ENCODE peak calls at places on chromosome 20, in four cellular contexts. One of them, this sample, is unnamed.

GRCh38 chr20:19211661-19212523 is 550 bp upstream of the SLC24A3 start:
- DNase-seq in SK-N-SH: peak; percentile 30
- DNase-seq in GM12878: no peak
- DNase-seq in HepG2: no peak
- DNase-seq in this sample: no peak

GRCh38 chr20:15895126-15895525 is 678.1 kb downstream of the KIF16B start:
- DNase-seq in SK-N-SH: no peak
- DNase-seq in GM12878: no peak
- DNase-seq in HepG2: no peak
- DNase-seq in this sample: no peak

GRCh38 chr20:21607971-21608735 is 94.3 kb upstream of the NKX2-2 start:
- DNase-seq in SK-N-SH: peak; percentile 28
- DNase-seq in GM12878: no peak
- DNase-seq in HepG2: no peak
- DNase-seq in this sample: no peak

GRCh38 chr20:44719841-44720240 is 4.7 kb downstream of the CCN5 start:
- DNase-seq in SK-N-SH: no peak
- DNase-seq in GM12878: no peak
- DNase-seq in HepG2: no peak
- DNase-seq in this sample: no peak

GRCh38 chr20:16351415-16351814 is 221.8 kb downstream of the KIF16B start:
- DNase-seq in SK-N-SH: peak; percentile 11
- DNase-seq in GM12878: no peak
- DNase-seq in HepG2: no peak
- DNase-seq in this sample: no peak

GRCh38 chr20:14282140-14282539 is 55.3 kb downstream of the FLRT3 start:
- DNase-seq in SK-N-SH: no peak
- DNase-seq in GM12878: no peak
- DNase-seq in HepG2: no peak
- DNase-seq in this sample: no peak

GRCh38 chr20:48791014-48791413 is 36.8 kb downstream of the PREX1 start:
- DNase-seq in SK-N-SH: peak; percentile 35
- DNase-seq in GM12878: no peak
- DNase-seq in HepG2: no peak
- DNase-seq in this sample: no peak

GRCh38 chr20:44211177-44212039 is 837 bp upstream of the OSER1 start:
- DNase-seq in SK-N-SH: peak; percentile 34
- DNase-seq in GM12878: no peak
- DNase-seq in HepG2: no peak
- DNase-seq in this sample: no peak

GRCh38 chr20:13312300-13312699 is 91.2 kb downstream of the ISM1 start:
- DNase-seq in SK-N-SH: no peak
- DNase-seq in GM12878: no peak
- DNase-seq in HepG2: no peak
- DNase-seq in this sample: no peak

GRCh38 chr20:31652917-31653385 is 15.2 kb downstream of the COX4I2 start:
- DNase-seq in SK-N-SH: peak; percentile 67
- DNase-seq in GM12878: no peak
- DNase-seq in HepG2: no peak
- DNase-seq in this sample: no peak

GRCh38 chr20:17473662-17474061 is 57.5 kb downstream of the BFSP1 start:
- DNase-seq in SK-N-SH: peak; percentile 45
- DNase-seq in GM12878: no peak
- DNase-seq in HepG2: no peak
- DNase-seq in this sample: peak; percentile 7

GRCh38 chr20:49585585-49586245 is 17.8 kb upstream of the PTGIS start:
- DNase-seq in SK-N-SH: no peak
- DNase-seq in GM12878: no peak
- DNase-seq in HepG2: no peak
- DNase-seq in this sample: no peak

GRCh38 chr20:50478162-50479036 is 31.8 kb upstream of the PTPN1 start:
- DNase-seq in SK-N-SH: peak; percentile 44
- DNase-seq in GM12878: no peak
- DNase-seq in HepG2: peak; percentile 83
- DNase-seq in this sample: no peak

GRCh38 chr20:48180039-48180438 is 394.8 kb upstream of the SULF2 start:
- DNase-seq in SK-N-SH: no peak
- DNase-seq in GM12878: no peak
- DNase-seq in HepG2: peak; percentile 50
- DNase-seq in this sample: no peak

GRCh38 chr20:47610247-47610944 is 108.7 kb downstream of the NCOA3 start:
- DNase-seq in SK-N-SH: no peak
- DNase-seq in GM12878: peak; percentile 33
- DNase-seq in HepG2: no peak
- DNase-seq in this sample: no peak

GRCh38 chr20:64049060-64049886 is at the start of gene SOX18:
- DNase-seq in SK-N-SH: peak; percentile 83
- DNase-seq in GM12878: no peak
- DNase-seq in HepG2: no peak
- DNase-seq in this sample: no peak

GRCh38 chr20:54397292-54398155 is 77.9 kb upstream of the DOK5 start:
- DNase-seq in SK-N-SH: no peak
- DNase-seq in GM12878: no peak
- DNase-seq in HepG2: no peak
- DNase-seq in this sample: no peak

GRCh38 chr20:14384411-14384810 is 47.0 kb upstream of the FLRT3 start:
- DNase-seq in SK-N-SH: no peak
- DNase-seq in GM12878: no peak
- DNase-seq in HepG2: no peak
- DNase-seq in this sample: no peak

GRCh38 chr20:9508240-9508661 is 6.1 kb upstream of the LAMP5 start:
- DNase-seq in SK-N-SH: no peak
- DNase-seq in GM12878: no peak
- DNase-seq in HepG2: no peak
- DNase-seq in this sample: no peak

GRCh38 chr20:9506964-9507369 is 7.4 kb upstream of the LAMP5 start:
- DNase-seq in SK-N-SH: peak; percentile 15
- DNase-seq in GM12878: no peak
- DNase-seq in HepG2: no peak
- DNase-seq in this sample: peak; percentile 67

GRCh38 chr20:9507544-9508239 is 6.7 kb upstream of the LAMP5 start:
- DNase-seq in SK-N-SH: peak; percentile 12
- DNase-seq in GM12878: no peak
- DNase-seq in HepG2: no peak
- DNase-seq in this sample: no peak

GRCh38 chr20:9510926-9511325 is 3.5 kb upstream of the LAMP5 start:
- DNase-seq in SK-N-SH: no peak
- DNase-seq in GM12878: peak; percentile 66
- DNase-seq in HepG2: no peak
- DNase-seq in this sample: no peak

GRCh38 chr20:9508696-9509178 is 5.7 kb upstream of the LAMP5 start:
- DNase-seq in SK-N-SH: no peak
- DNase-seq in GM12878: no peak
- DNase-seq in HepG2: no peak
- DNase-seq in this sample: peak; percentile 65
- H3K4me3 ChIP-seq in SK-N-SH: no peak overlapping the region
- H3K4me3 ChIP-seq in GM12878: peak overlapping the region; percentile 40
- H3K4me3 ChIP-seq in HepG2: no peak overlapping the region
- H3K4me3 ChIP-seq in this sample: no peak overlapping the region

GRCh38 chr20:10655723-10656122 is 18.1 kb downstream of the JAG1 start:
- DNase-seq in SK-N-SH: no peak
- DNase-seq in GM12878: no peak
- DNase-seq in HepG2: no peak
- DNase-seq in this sample: no peak
- TF ChIP-seq RAD21 in SK-N-SH: no peak
- TF ChIP-seq RAD21 in GM12878: no peak
- TF ChIP-seq RAD21 in HepG2: no peak
- TF ChIP-seq RAD21 in this sample: no peak

GRCh38 chr20:9390441-9390840 is 123.9 kb upstream of the LAMP5 start:
- DNase-seq in SK-N-SH: no peak
- DNase-seq in GM12878: no peak
- DNase-seq in HepG2: no peak
- DNase-seq in this sample: no peak

GRCh38 chr20:9397928-9398327 is 116.5 kb upstream of the LAMP5 start:
- DNase-seq in SK-N-SH: no peak
- DNase-seq in GM12878: no peak
- DNase-seq in HepG2: no peak
- DNase-seq in this sample: no peak

GRCh38 chr20:9389321-9389720 is 125.1 kb upstream of the LAMP5 start:
- DNase-seq in SK-N-SH: no peak
- DNase-seq in GM12878: no peak
- DNase-seq in HepG2: no peak
- DNase-seq in this sample: no peak

GRCh38 chr20:9388826-9389187 is 125.6 kb upstream of the LAMP5 start:
- DNase-seq in SK-N-SH: no peak
- DNase-seq in GM12878: no peak
- DNase-seq in HepG2: no peak
- DNase-seq in this sample: no peak

GRCh38 chr20:9392892-9393857 is 121.2 kb upstream of the LAMP5 start:
- DNase-seq in SK-N-SH: peak; percentile 77
- DNase-seq in GM12878: no peak
- DNase-seq in HepG2: peak; percentile 31
- DNase-seq in this sample: peak; percentile 65
- TF ChIP-seq TCF12 in SK-N-SH: no peak
- TF ChIP-seq TCF12 in GM12878: no peak
- TF ChIP-seq TCF12 in HepG2: no peak
- TF ChIP-seq TCF12 in this sample: no peak

GRCh38 chr20:45888681-45889080 is 1.3 kb upstream of the SPATA25 start:
- DNase-seq in SK-N-SH: no peak
- DNase-seq in GM12878: no peak
- DNase-seq in HepG2: no peak
- DNase-seq in this sample: no peak
- H3K4me3 ChIP-seq in SK-N-SH: no peak overlapping the region
- H3K4me3 ChIP-seq in GM12878: no peak overlapping the region
- H3K4me3 ChIP-seq in HepG2: no peak overlapping the region
- H3K4me3 ChIP-seq in this sample: no peak overlapping the region